ENCODE peak calls at places on chromosomes 3 and 15, in five cellular contexts. One of them, this sample, is unnamed.
A peak's percentile ranks its signal among the peaks of the same experiment; 100 is the strongest.

GRCh38 chr3:47412842-47413520 is 32.2 kb downstream of the PTPN23 start:
- DNase-seq in hypothalamus: no peak
- DNase-seq in GDM1: no peak
- DNase-seq in NT2/D1: no peak
- DNase-seq in NCI-H345: no peak
- DNase-seq in this sample: no peak

GRCh38 chr3:120506828-120507774 is 56.3 kb upstream of the FSTL1 start:
- DNase-seq in hypothalamus: no peak
- DNase-seq in GDM1: no peak
- DNase-seq in NT2/D1: peak; percentile 36
- DNase-seq in NCI-H345: no peak
- DNase-seq in this sample: no peak

GRCh38 chr3:161576733-161577510 is 80.3 kb downstream of the OTOL1 start:
- DNase-seq in hypothalamus: no peak
- DNase-seq in GDM1: no peak
- DNase-seq in NT2/D1: no peak
- DNase-seq in NCI-H345: peak; percentile 25
- DNase-seq in this sample: peak; percentile 74

GRCh38 chr3:53109822-53110771 is 20.1 kb downstream of the RFT1 start:
- DNase-seq in hypothalamus: no peak
- DNase-seq in GDM1: peak; percentile 30
- DNase-seq in NT2/D1: peak; percentile 44
- DNase-seq in NCI-H345: no peak
- DNase-seq in this sample: no peak

GRCh38 chr15:48185527-48185926 is 5.9 kb upstream of the CTXN2 start:
- DNase-seq in hypothalamus: no peak
- DNase-seq in GDM1: no peak
- DNase-seq in NT2/D1: no peak
- DNase-seq in NCI-H345: no peak
- DNase-seq in this sample: no peak

GRCh38 chr3:72767927-72768880 is 80.0 kb downstream of the SHQ1 start:
- DNase-seq in hypothalamus: no peak
- DNase-seq in GDM1: no peak
- DNase-seq in NT2/D1: peak; percentile 25
- DNase-seq in NCI-H345: no peak
- DNase-seq in this sample: no peak

GRCh38 chr3:17753271-17753992 is 11.0 kb upstream of the TBC1D5 start:
- DNase-seq in hypothalamus: no peak
- DNase-seq in GDM1: no peak
- DNase-seq in NT2/D1: no peak
- DNase-seq in NCI-H345: no peak
- DNase-seq in this sample: no peak

GRCh38 chr3:172074027-172074426 is 34.6 kb downstream of the FNDC3B start:
- DNase-seq in hypothalamus: no peak
- DNase-seq in GDM1: no peak
- DNase-seq in NT2/D1: no peak
- DNase-seq in NCI-H345: no peak
- DNase-seq in this sample: no peak

GRCh38 chr15:61521961-61522360 is 292.9 kb upstream of the RORA start:
- DNase-seq in hypothalamus: no peak
- DNase-seq in GDM1: no peak
- DNase-seq in NT2/D1: no peak
- DNase-seq in NCI-H345: no peak
- DNase-seq in this sample: no peak

GRCh38 chr3:126135398-126136076 is 44.8 kb downstream of the ALDH1L1 start:
- DNase-seq in hypothalamus: no peak
- DNase-seq in GDM1: no peak
- DNase-seq in NT2/D1: no peak
- DNase-seq in NCI-H345: no peak
- DNase-seq in this sample: no peak

GRCh38 chr3:71285086-71285485 is 298.4 kb downstream of the FOXP1 start:
- DNase-seq in hypothalamus: no peak
- DNase-seq in GDM1: no peak
- DNase-seq in NT2/D1: no peak
- DNase-seq in NCI-H345: no peak
- DNase-seq in this sample: no peak

GRCh38 chr3:10594915-10595314 is 89.5 kb upstream of the ATP2B2 start:
- DNase-seq in hypothalamus: no peak
- DNase-seq in GDM1: peak; percentile 55
- DNase-seq in NT2/D1: peak; percentile 86
- DNase-seq in NCI-H345: no peak
- DNase-seq in this sample: no peak

GRCh38 chr3:31980530-31981205 is 394 bp downstream of the OSBPL10 start:
- DNase-seq in hypothalamus: peak; percentile 6
- DNase-seq in GDM1: no peak
- DNase-seq in NT2/D1: no peak
- DNase-seq in NCI-H345: peak; percentile 65
- DNase-seq in this sample: peak; percentile 33

GRCh38 chr3:195151866-195152526 is 119.0 kb downstream of the XXYLT1 start:
- DNase-seq in hypothalamus: no peak
- DNase-seq in GDM1: no peak
- DNase-seq in NT2/D1: no peak
- DNase-seq in NCI-H345: no peak
- DNase-seq in this sample: no peak

This sample was measured in COR-L47.